ENCODE peak calls at places on chromosomes 16 and 17, in four cellular contexts. A is WTC11, U is K562, H is GM12878. D is an unnamed sample.

GRCh38 chr16:49280022-49280741 is 1.5 kb downstream of the CBLN1 start:
- DNase-seq in A (peak; percentile 78), U (no peak), H (no peak), D (no peak)

GRCh38 chr16:12796498-12796897 is 7.2 kb downstream of the CPPED1 start:
- DNase-seq in A (no peak), U (no peak), H (no peak), D (no peak)

GRCh38 chr17:82053130-82053529 is 1.4 kb downstream of the GPS1 start:
- DNase-seq in A (no peak), U (no peak), H (no peak), D (no peak)

GRCh38 chr17:73210002-73210678 is 17.3 kb downstream of the COG1 start:
- DNase-seq in A (no peak), U (peak; percentile 81), H (no peak), D (no peak)

GRCh38 chr16:31129568-31130335 is 5.8 kb downstream of the PRSS8 start:
- DNase-seq in A (no peak), U (no peak), H (no peak), D (no peak)

GRCh38 chr16:28981517-28981916 is 3.3 kb upstream of the LAT start:
- DNase-seq in A (peak; percentile 80), U (peak; percentile 71), H (no peak), D (peak; percentile 38)

GRCh38 chr17:80214878-80215210 is 5.3 kb downstream of the SGSH start:
- DNase-seq in A (no peak), U (no peak), H (no peak), D (no peak)

GRCh38 chr17:72900542-72900941 is 191.9 kb downstream of the SLC39A11 start:
- DNase-seq in A (no peak), U (no peak), H (no peak), D (no peak)

GRCh38 chr16:85416267-85417109 is 196.6 kb upstream of the GSE1 start:
- DNase-seq in A (peak; percentile 92), U (peak; percentile 92), H (no peak), D (peak; percentile 61)

GRCh38 chr17:65278820-65279184 is 141.6 kb downstream of the RGS9 start:
- DNase-seq in A (no peak), U (no peak), H (no peak), D (no peak)

GRCh38 chr17:72861811-72862210 is 230.7 kb downstream of the SLC39A11 start:
- DNase-seq in A (no peak), U (no peak), H (no peak), D (no peak)

GRCh38 chr16:49858200-49859129 is 2.6 kb upstream of the ZNF423 start:
- DNase-seq in A (peak; percentile 59), U (peak; percentile 19), H (no peak), D (no peak)

GRCh38 chr17:9241371-9241712 is 220.0 kb downstream of the NTN1 start:
- DNase-seq in A (no peak), U (no peak), H (no peak), D (no peak)

GRCh38 chr16:55711959-55712876 is 56.4 kb downstream of the SLC6A2 start:
- DNase-seq in A (peak; percentile 76), U (peak; percentile 59), H (no peak), D (peak; percentile 61)

GRCh38 chr16:81526199-81526598 is 81.6 kb downstream of the CMIP start:
- DNase-seq in A (no peak), U (no peak), H (no peak), D (no peak)

GRCh38 chr17:12509836-12510235 is 155.9 kb upstream of the MYOCD start:
- DNase-seq in A (no peak), U (no peak), H (no peak), D (no peak)

GRCh38 chr17:68861602-68862001 is 93.6 kb downstream of the ABCA8 start:
- DNase-seq in A (no peak), U (no peak), H (no peak), D (no peak)

GRCh38 chr16:61820398-61820797 is 215.8 kb downstream of the CDH8 start:
- DNase-seq in A (no peak), U (no peak), H (no peak), D (no peak)

GRCh38 chr17:62998665-62999393 is 32.8 kb downstream of the TANC2 start:
- DNase-seq in A (no peak), U (no peak), H (no peak), D (no peak)

GRCh38 chr16:82832861-82833260 is 206.1 kb downstream of the CDH13 start:
- DNase-seq in A (no peak), U (no peak), H (no peak), D (no peak)

GRCh38 chr16:85553436-85554113 is 59.5 kb upstream of the GSE1 start:
- DNase-seq in A (peak; percentile 76), U (peak; percentile 87), H (no peak), D (peak; percentile 84)

DNA sequence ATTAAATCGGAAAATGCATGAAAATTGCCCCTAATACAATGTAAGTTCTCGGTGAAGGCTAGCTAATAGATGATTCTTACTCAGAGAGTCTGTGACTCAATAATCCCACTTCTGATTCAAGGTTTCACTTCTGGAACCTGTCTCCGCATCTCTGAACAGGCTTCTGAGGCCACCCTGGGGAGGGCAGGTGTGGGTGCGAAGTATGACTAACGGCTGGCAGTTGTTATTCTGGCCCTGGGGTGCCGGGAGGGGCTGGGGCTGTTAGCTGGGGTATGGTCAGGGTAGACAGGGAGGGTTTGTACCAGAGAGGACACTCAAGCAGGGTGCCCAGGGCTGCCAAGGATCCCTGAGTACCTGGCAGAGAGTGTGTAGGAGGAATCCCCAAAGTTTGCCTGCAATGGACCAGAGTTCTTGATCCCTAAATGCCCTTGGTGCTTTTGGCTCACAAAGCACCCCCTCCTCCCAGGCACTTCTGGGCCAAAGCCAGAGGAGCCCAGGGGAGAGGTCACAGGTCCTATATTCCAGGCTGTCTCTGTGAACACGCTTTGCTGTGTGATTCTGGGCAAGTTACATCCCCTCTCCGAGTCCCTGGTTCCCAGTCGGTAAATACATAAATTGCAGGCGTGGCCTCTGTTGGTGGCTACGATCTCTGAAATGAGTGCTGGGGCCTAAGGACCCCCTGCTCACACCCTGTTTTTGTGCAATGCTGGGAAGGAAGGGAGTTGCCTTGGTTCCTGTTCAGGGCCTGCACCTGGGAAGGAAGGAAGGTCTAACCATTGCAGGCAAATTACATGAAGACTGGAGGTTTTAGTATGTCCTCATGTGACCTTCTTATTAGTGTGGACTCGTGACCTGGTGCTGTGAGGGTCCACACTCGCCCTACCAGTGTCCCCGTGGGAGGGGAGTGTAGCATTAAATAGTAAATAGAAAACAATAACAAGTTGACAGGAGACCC is 49.9 kb upstream of the CPNE2 start:
- DNase-seq in A (no peak), U (no peak), H (peak; percentile 88), D (no peak)
- TF ChIP-seq CREM in A (no peak), U (no peak), H (peak; percentile 86), D (no peak)

GRCh38 chr16:48011466-48011865 is 144.3 kb downstream of the ABCC12 start:
- DNase-seq in A (no peak), U (no peak), H (no peak), D (no peak)

GRCh38 chr16:48011888-48012658 is 143.7 kb downstream of the ABCC12 start:
- DNase-seq in A (no peak), U (no peak), H (no peak), D (no peak)

GRCh38 chr16:48014349-48015135 is 141.3 kb downstream of the ABCC12 start:
- DNase-seq in A (no peak), U (no peak), H (no peak), D (peak; percentile 11)

GRCh38 chr16:48008011-48008410 is 147.8 kb downstream of the ABCC12 start:
- DNase-seq in A (no peak), U (no peak), H (no peak), D (no peak)

DNA sequence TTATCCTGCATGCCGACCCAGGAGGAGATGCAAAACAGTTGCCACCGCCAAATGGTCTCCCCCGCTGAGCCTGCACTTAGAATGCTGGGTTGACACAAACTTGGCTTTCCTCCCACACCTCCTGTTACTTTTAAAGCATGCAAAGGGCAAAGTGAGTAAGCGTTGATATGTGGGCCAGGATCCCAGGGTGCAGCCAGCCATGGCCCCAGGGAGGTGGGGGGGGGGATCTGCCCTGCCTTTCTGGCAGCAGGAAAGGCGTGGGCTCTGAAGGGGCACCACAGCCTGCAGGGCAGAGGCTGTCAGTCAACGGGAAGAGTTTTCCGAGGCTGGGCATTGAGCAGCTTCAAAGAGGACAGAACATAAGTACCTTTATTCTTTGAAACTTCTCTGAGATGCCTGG is 142.3 kb downstream of the ABCC12 start:
- DNase-seq in A (no peak), U (no peak), H (no peak), D (no peak)
- TF ChIP-seq CREM in A (no peak), U (no peak), H (no peak), D (no peak)

GRCh38 chr16:11101695-11102522 is 154.1 kb downstream of the SOCS1 start:
- DNase-seq in A (no peak), U (peak; percentile 67), H (no peak), D (peak; percentile 70)

GRCh38 chr16:11099672-11100195 is 155.4 kb downstream of the CLEC16A start:
- DNase-seq in A (no peak), U (no peak), H (no peak), D (no peak)

GRCh38 chr16:11101283-11101682 is 154.7 kb downstream of the SOCS1 start:
- DNase-seq in A (no peak), U (no peak), H (no peak), D (no peak)

GRCh38 chr16:11098601-11099377 is 154.4 kb downstream of the CLEC16A start:
- DNase-seq in A (no peak), U (no peak), H (no peak), D (no peak)

GRCh38 chr16:11100239-11100750 is 155.7 kb downstream of the SOCS1 start:
- DNase-seq in A (peak; percentile 37), U (peak; percentile 80), H (peak; percentile 74), D (no peak)
- TF ChIP-seq CREM in A (no peak), U (peak; percentile 51), H (no peak), D (no peak)

GRCh38 chr17:28747801-28748750 is 4.3 kb downstream of the TRAF4 start:
- DNase-seq in A (no peak), U (no peak), H (no peak), D (no peak)

GRCh38 chr17:28747046-28747691 is 3.4 kb downstream of the TRAF4 start:
- DNase-seq in A (no peak), U (no peak), H (no peak), D (no peak)

GRCh38 chr17:28745777-28746473 is 2.1 kb downstream of the TRAF4 start:
- DNase-seq in A (peak; percentile 59), U (no peak), H (no peak), D (no peak)

GRCh38 chr17:28745052-28745776 is 1.4 kb downstream of the TRAF4 start:
- DNase-seq in A (peak; percentile 68), U (peak; percentile 35), H (no peak), D (peak; percentile 90)

DNA sequence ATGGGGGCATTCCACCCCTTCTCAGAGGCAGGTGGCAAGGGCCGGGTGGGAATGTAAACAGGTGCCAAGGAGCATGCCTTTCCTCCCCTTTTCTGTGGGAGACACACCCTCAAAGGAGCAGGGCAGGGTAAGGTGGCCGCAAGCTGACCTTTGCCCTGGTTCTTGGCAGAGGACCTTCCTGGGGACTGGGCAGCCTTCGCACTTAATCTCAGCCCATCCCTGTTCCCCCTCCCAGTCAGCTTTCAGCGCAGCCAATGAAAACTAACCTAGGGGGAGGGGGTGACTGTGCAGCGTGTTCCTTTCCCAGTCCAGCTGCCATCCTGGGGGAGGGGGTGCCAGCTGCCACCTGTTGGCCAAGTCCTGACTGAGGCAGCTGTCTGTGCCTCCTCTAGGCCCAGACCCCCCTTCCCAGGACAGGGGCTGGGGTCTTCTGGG is 2.8 kb downstream of the TRAF4 start:
- DNase-seq in A (peak; percentile 53), U (no peak), H (no peak), D (no peak)
- TF ChIP-seq CREM in A (no peak), U (no peak), H (no peak), D (no peak)

D was measured in HepG2.